ENCODE peak calls at places on chromosomes 4 and X, in six cellular contexts. P is right lobe of liver, Z is HepG2, X is lung, F is tibial artery, N is pancreas. L is an unnamed sample.

GRCh38 chrX:116230136-116230886 is 59.8 kb downstream of the AGTR2 start:
- DNase-seq in Z (peak; percentile 1), N (no peak), P (no peak), F (no peak), X (no peak), L (no peak)

GRCh38 chr4:133452669-133453068 is 303.6 kb downstream of the PCDH10 start:
- DNase-seq in Z (no peak), P (no peak), X (no peak), F (no peak), N (no peak), L (no peak)

GRCh38 chr4:23775694-23776093 is 114.2 kb downstream of the PPARGC1A start:
- DNase-seq in P (no peak), Z (peak; percentile 37), N (no peak), F (no peak), X (no peak), L (no peak)

GRCh38 chr4:45569619-45570018 is 554.2 kb downstream of the GABRG1 start:
- DNase-seq in F (no peak), X (no peak), N (no peak), P (no peak), Z (no peak), L (no peak)

GRCh38 chrX:130523460-130524394 is 121.9 kb downstream of the RBMX2 start:
- DNase-seq in P (no peak), Z (no peak), X (no peak), F (peak; percentile 64), N (peak; percentile 62), L (no peak)

GRCh38 chr4:123621072-123621705 is 224.6 kb downstream of the SPRY1 start:
- DNase-seq in Z (no peak), X (no peak), F (peak; percentile 69), P (no peak), N (no peak), L (no peak)

GRCh38 chr4:78099058-78099457 is 41.9 kb downstream of the FRAS1 start:
- DNase-seq in P (no peak), F (no peak), Z (no peak), N (no peak), X (no peak), L (no peak)

GRCh38 chr4:101200561-101200960 is 146.8 kb downstream of the PPP3CA start:
- DNase-seq in N (no peak), P (no peak), Z (peak; percentile 48), X (no peak), F (no peak), L (no peak)

GRCh38 chrX:13266641-13267420 is 53.0 kb downstream of the ATXN3L start:
- DNase-seq in F (no peak), Z (no peak), P (no peak), N (no peak), X (no peak), L (no peak)

GRCh38 chr4:55554453-55555030 is 7.8 kb upstream of the CLOCK start:
- DNase-seq in X (no peak), Z (peak; percentile 19), F (no peak), P (no peak), N (no peak), L (no peak)

GRCh38 chrX:142156567-142156966 is 48.5 kb downstream of the MAGEC2 start:
- DNase-seq in P (no peak), X (no peak), Z (no peak), N (no peak), F (no peak), L (no peak)

GRCh38 chr4:87073570-87074470 is 139.0 kb downstream of the AFF1 start:
- DNase-seq in Z (no peak), N (no peak), X (no peak), F (no peak), P (peak; percentile 69), L (no peak)
- H3K27ac ChIP-seq in Z (no peak overlapping the region), N (peak overlapping the region; percentile 30), X (peak overlapping the region; percentile 66), F (no peak overlapping the region), P (peak overlapping the region; percentile 31), L (peak overlapping the region; percentile 39)

DNA sequence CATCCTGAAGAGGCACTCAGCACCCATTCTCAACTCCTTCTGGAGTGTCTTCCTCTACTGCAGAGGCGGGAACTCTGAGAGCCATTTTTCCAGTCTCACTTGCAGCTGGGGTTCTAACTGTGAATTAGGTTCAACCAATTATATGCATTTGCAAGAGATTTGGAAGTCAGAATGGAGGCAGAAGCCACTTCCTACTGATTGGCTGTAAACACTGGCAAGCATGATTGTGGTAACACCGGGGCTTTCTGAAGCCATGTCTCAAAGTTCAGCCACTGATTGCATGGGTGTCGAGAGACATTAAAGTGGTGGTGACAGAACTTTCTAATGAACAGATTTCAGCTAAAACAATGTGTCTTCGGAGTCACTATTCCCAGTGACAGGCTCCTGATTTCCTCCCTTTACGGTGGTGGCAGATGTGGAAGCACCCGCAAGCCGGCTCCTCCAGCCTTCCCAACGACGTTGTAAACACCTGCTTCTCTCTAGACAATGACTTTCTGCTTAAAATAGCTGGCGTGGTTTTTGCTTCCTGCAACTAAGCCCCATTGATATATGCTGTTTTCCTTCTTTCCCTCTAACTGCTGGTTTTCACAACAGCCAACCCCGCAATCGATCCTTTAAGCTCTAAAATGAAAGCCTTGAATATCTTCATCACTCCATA is 92.0 kb downstream of the IRF2 start:
- DNase-seq in N (no peak), Z (peak; percentile 33), X (no peak), F (no peak), P (no peak), L (no peak)
- H3K36me3 ChIP-seq in N (no peaks in the 10 kb centered on the region), Z (no peaks in the 10 kb centered on the region), X (peaks cover 2% of the 10 kb centered on the region), F (peaks cover 4% of the 10 kb centered on the region), P (no peaks in the 10 kb centered on the region), L (no peaks in the 10 kb centered on the region)

GRCh38 chr4:24894243-24894642 is 18.6 kb downstream of the CCDC149 start:
- DNase-seq in P (no peak), N (no peak), F (no peak), Z (no peak), X (no peak), L (no peak)
- TF ChIP-seq CTCF in P (no peak), N (no peak), F (no peak), Z (no peak), X (no peak), L (no peak)

GRCh38 chrX:43566170-43566569 is 89.9 kb upstream of the MAOA start:
- DNase-seq in F (no peak), P (no peak), X (no peak), Z (no peak), N (no peak), L (no peak)
- H3K27ac ChIP-seq in F (no peak overlapping the region), P (no peak overlapping the region), X (no peak overlapping the region), Z (no peak overlapping the region), N (no peak overlapping the region), L (no peak overlapping the region)

GRCh38 chr4:7004331-7004730 is 38.8 kb upstream of the TADA2B start:
- DNase-seq in X (no peak), Z (no peak), P (no peak), N (peak; percentile 19), F (no peak), L (peak; percentile 84)
- H3K36me3 ChIP-seq in X (peaks cover 53% of the 10 kb centered on the region), Z (peaks cover 74% of the 10 kb centered on the region), P (peaks cover 11% of the 10 kb centered on the region), N (peaks cover 33% of the 10 kb centered on the region), F (peaks cover 86% of the 10 kb centered on the region), L (peaks cover 88% of the 10 kb centered on the region)

GRCh38 chr4:2673157-2673556 is 83.0 kb downstream of the TNIP2 start:
- DNase-seq in X (no peak), F (no peak), P (no peak), Z (peak; percentile 8), N (no peak), L (no peak)
- TF ChIP-seq CTCF in X (no peak), F (no peak), P (no peak), Z (peak; percentile 50), N (no peak), L (peak; percentile 44)

DNA sequence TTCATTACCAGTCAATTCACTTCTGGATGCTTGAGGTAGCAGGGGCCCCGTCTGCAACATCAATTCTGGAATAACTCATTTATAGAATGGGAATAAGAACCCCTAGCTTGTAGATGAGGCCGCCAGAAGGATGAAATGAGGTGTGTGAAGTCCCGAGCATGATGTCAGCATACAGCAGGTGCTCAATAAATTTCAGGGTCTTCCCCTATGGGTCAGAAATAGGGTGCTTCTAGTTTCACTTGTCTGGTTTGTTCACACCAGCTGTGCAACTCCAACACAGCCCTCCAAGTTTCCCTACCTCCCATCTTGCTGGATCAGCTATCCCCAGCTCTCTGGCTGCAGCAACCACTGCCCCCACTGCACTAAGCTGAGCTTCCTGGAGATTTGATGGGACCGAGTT is 13.5 kb downstream of the SLC2A9 start:
- DNase-seq in Z (no peak), N (no peak), P (no peak), X (no peak), F (no peak), L (no peak)
- H3K27ac ChIP-seq in Z (peak overlapping the region; percentile 85), N (no peak overlapping the region), P (no peak overlapping the region), X (no peak overlapping the region), F (no peak overlapping the region), L (peak overlapping the region; percentile 89)

GRCh38 chr4:106329027-106329618 is 12.8 kb downstream of the AIMP1 start:
- DNase-seq in X (no peak), Z (peak; percentile 57), F (no peak), N (no peak), P (no peak), L (no peak)
- H3K36me3 ChIP-seq in X (peaks cover 5% of the 10 kb centered on the region), Z (peaks cover 53% of the 10 kb centered on the region), F (peaks cover 69% of the 10 kb centered on the region), N (peaks cover 24% of the 10 kb centered on the region), P (peaks cover 10% of the 10 kb centered on the region), L (peaks cover 98% of the 10 kb centered on the region)